ENCODE peak calls at places on chromosomes 12 and 14, in seven cellular contexts. H, W, U, L, Q, T and J are unnamed samples.
A peak's percentile ranks its signal among the peaks of the same experiment; 100 is the strongest.

GRCh38 chr14:22266141-22266442 is 322.9 kb downstream of the DAD1 start:
- DNase-seq in H (no peak), W (no peak), U (no peak), L (peak; percentile 68), Q (peak; percentile 18), T (no peak), J (no peak)

GRCh38 chr14:89921896-89922548 is 32.5 kb downstream of the EFCAB11 start:
- DNase-seq in H (peak; percentile 71), W (no peak), U (no peak), L (peak; percentile 86), Q (peak; percentile 87), T (no peak), J (peak; percentile 93)

GRCh38 chr14:36582011-36582873 is at the start of gene NKX2-8:
- DNase-seq in H (no peak), W (no peak), U (peak; percentile 28), L (peak; percentile 19), Q (no peak), T (peak; percentile 60), J (no peak)

GRCh38 chr12:124532331-124532750 is 35.1 kb downstream of the NCOR2 start:
- DNase-seq in H (no peak), W (no peak), U (no peak), L (no peak), Q (no peak), T (peak; percentile 56), J (no peak)

GRCh38 chr14:101360045-101360931 is 201.0 kb upstream of the DIO3 start:
- DNase-seq in H (peak; percentile 85), W (no peak), U (peak; percentile 61), L (no peak), Q (no peak), T (no peak), J (no peak)

GRCh38 chr14:23562822-23563472 is 4.6 kb downstream of the AP1G2 start:
- DNase-seq in H (peak; percentile 50), W (no peak), U (peak; percentile 29), L (peak; percentile 19), Q (peak; percentile 40), T (peak; percentile 81), J (no peak)

GRCh38 chr14:22168092-22168955 is 420.7 kb downstream of the DAD1 start:
- DNase-seq in H (peak; percentile 65), W (no peak), U (no peak), L (no peak), Q (peak; percentile 63), T (no peak), J (no peak)

GRCh38 chr12:120775862-120776552 is 50.4 kb downstream of the ACADS start:
- DNase-seq in H (no peak), W (no peak), U (no peak), L (no peak), Q (no peak), T (no peak), J (peak; percentile 8)

GRCh38 chr14:102711946-102712345 is 65.3 kb upstream of the TRAF3 start:
- DNase-seq in H (no peak), W (no peak), U (no peak), L (no peak), Q (no peak), T (no peak), J (no peak)

GRCh38 chr12:11607313-11608081 is 42.0 kb upstream of the ETV6 start:
- DNase-seq in H (peak; percentile 42), W (no peak), U (no peak), L (no peak), Q (peak; percentile 65), T (peak; percentile 32), J (peak; percentile 76)

GRCh38 chr14:39232554-39233415 is 930 bp upstream of the MIA2 start:
- DNase-seq in H (peak; percentile 83), W (peak; percentile 46), U (no peak), L (peak; percentile 43), Q (peak; percentile 78), T (no peak), J (peak; percentile 59)

GRCh38 chr12:131673519-131674265 is 37.2 kb upstream of the SFSWAP start:
- DNase-seq in H (peak; percentile 1), W (no peak), U (no peak), L (peak; percentile 29), Q (peak; percentile 10), T (no peak), J (peak; percentile 12)

GRCh38 chr14:97539884-97540283 is 742.7 kb downstream of the VRK1 start:
- DNase-seq in H (no peak), W (no peak), U (no peak), L (no peak), Q (no peak), T (no peak), J (no peak)

GRCh38 chr14:33567003-33567735 is 383.7 kb downstream of the EGLN3 start:
- DNase-seq in H (no peak), W (no peak), U (no peak), L (no peak), Q (no peak), T (no peak), J (peak; percentile 50)

GRCh38 chr12:89861086-89861485 is 152.4 kb upstream of the ATP2B1 start:
- DNase-seq in H (no peak), W (no peak), U (no peak), L (peak; percentile 30), Q (peak; percentile 26), T (no peak), J (no peak)

GRCh38 chr14:65279958-65280357 is 132.6 kb upstream of the FUT8 start:
- DNase-seq in H (no peak), W (no peak), U (no peak), L (no peak), Q (no peak), T (no peak), J (no peak)

GRCh38 chr12:54749191-54749818 is 101.1 kb upstream of the DCD start:
- DNase-seq in H (peak; percentile 59), W (peak; percentile 76), U (peak; percentile 31), L (peak; percentile 28), Q (peak; percentile 47), T (peak; percentile 62), J (peak; percentile 12)

GRCh38 chr14:64717870-64718269 is 13.6 kb downstream of the PLEKHG3 start:
- DNase-seq in H (no peak), W (no peak), U (no peak), L (peak; percentile 60), Q (peak; percentile 20), T (no peak), J (no peak)

GRCh38 chr12:119258149-119258548 is 76.4 kb upstream of the CCDC60 start:
- DNase-seq in H (no peak), W (no peak), U (no peak), L (no peak), Q (no peak), T (no peak), J (no peak)

GRCh38 chr12:12806784-12807516 is 6.2 kb upstream of the DDX47 start:
- DNase-seq in H (no peak), W (no peak), U (no peak), L (no peak), Q (no peak), T (no peak), J (no peak)

GRCh38 chr12:47949441-47950341 is 13.7 kb upstream of the TMEM106C start:
- DNase-seq in H (peak; percentile 77), W (peak; percentile 58), U (peak; percentile 85), L (peak; percentile 78), Q (peak; percentile 72), T (peak; percentile 91), J (peak; percentile 56)

GRCh38 chr14:39467889-39468524 is 35.8 kb upstream of the FBXO33 start:
- DNase-seq in H (peak; percentile 32), W (peak; percentile 28), U (no peak), L (peak; percentile 26), Q (peak; percentile 43), T (peak; percentile 71), J (peak; percentile 22)

GRCh38 chr14:20668969-20669368 is 15.4 kb upstream of the RNASE4 start:
- DNase-seq in H (no peak), W (no peak), U (no peak), L (no peak), Q (no peak), T (no peak), J (no peak)

GRCh38 chr14:20662968-20663731 is 21.2 kb upstream of the RNASE4 start:
- DNase-seq in H (peak; percentile 61), W (peak; percentile 80), U (peak; percentile 56), L (peak; percentile 89), Q (peak; percentile 55), T (peak; percentile 82), J (peak; percentile 6)

GRCh38 chr14:20671597-20672283 is 12.6 kb upstream of the RNASE4 start:
- DNase-seq in H (no peak), W (no peak), U (no peak), L (no peak), Q (peak; percentile 7), T (no peak), J (no peak)

GRCh38 chr14:20667957-20668356 is 16.4 kb upstream of the RNASE4 start:
- DNase-seq in H (no peak), W (peak; percentile 28), U (no peak), L (no peak), Q (no peak), T (no peak), J (no peak)
- H3K9ac ChIP-seq in H (no peak overlapping the region), W (no peak overlapping the region), U (no peak overlapping the region), L (no peak overlapping the region), Q (no peak overlapping the region), T (no peak overlapping the region), J (no peak overlapping the region)

DNA sequence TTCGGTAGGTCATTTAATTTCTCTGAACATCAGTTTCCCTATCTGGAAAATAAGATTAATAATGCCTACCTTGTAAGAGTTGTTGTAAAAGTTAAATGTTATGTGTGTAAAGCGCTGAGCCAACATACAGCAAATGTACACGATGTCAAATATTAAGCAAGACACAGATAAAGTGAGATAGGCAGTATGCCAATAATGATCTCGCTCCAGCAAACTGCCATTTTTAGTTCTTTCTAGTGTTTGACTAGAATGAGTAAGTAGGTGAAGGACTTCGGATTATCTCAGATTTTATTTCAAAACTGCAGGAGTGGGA is 838 bp downstream of the DHRS7 start:
- DNase-seq in H (no peak), W (no peak), U (no peak), L (no peak), Q (no peak), T (no peak), J (no peak)
- H4K20me1 ChIP-seq in H (no peaks in the 10 kb centered on the region), W (no peaks in the 10 kb centered on the region), U (no peaks in the 10 kb centered on the region), L (no peaks in the 10 kb centered on the region), Q (no peaks in the 10 kb centered on the region), T (no peaks in the 10 kb centered on the region), J (no peaks in the 10 kb centered on the region)

GRCh38 chr14:58788655-58789054 is 150.9 kb downstream of the DACT1 start:
- DNase-seq in H (no peak), W (no peak), U (no peak), L (no peak), Q (no peak), T (no peak), J (no peak)

GRCh38 chr14:58787601-58788000 is 149.8 kb downstream of the DACT1 start:
- DNase-seq in H (no peak), W (no peak), U (no peak), L (no peak), Q (no peak), T (no peak), J (no peak)

GRCh38 chr14:58792421-58792820 is 154.7 kb downstream of the DACT1 start:
- DNase-seq in H (peak; percentile 66), W (no peak), U (no peak), L (no peak), Q (peak; percentile 49), T (no peak), J (peak; percentile 32)

GRCh38 chr14:58789106-58789505 is 151.3 kb downstream of the DACT1 start:
- DNase-seq in H (no peak), W (no peak), U (no peak), L (no peak), Q (no peak), T (no peak), J (no peak)

GRCh38 chr14:58789756-58790155 is 152.0 kb downstream of the DACT1 start:
- DNase-seq in H (no peak), W (no peak), U (no peak), L (no peak), Q (no peak), T (no peak), J (no peak)
- H3K9ac ChIP-seq in H (no peak overlapping the region), W (no peak overlapping the region), U (no peak overlapping the region), L (no peak overlapping the region), Q (no peak overlapping the region), T (no peak overlapping the region), J (no peak overlapping the region)

GRCh38 chr12:49054524-49054923 is 6.1 kb downstream of the KMT2D start:
- DNase-seq in H (no peak), W (no peak), U (no peak), L (no peak), Q (no peak), T (no peak), J (no peak)
- H4K20me1 ChIP-seq in H (peaks cover 8% of the 10 kb centered on the region), W (peaks cover 23% of the 10 kb centered on the region), U (peaks cover 54% of the 10 kb centered on the region), L (peaks cover 5% of the 10 kb centered on the region), Q (peaks cover 97% of the 10 kb centered on the region), T (peaks cover 73% of the 10 kb centered on the region), J (peaks cover 99% of the 10 kb centered on the region)